ENCODE peak calls at places on chromosomes 2 and 18, in four cellular contexts. H is body of pancreas, Y is Kasumi-1, N is LoVo. O is an unnamed sample.
A peak's percentile ranks its signal among the peaks of the same experiment; 100 is the strongest.

GRCh38 chr18:23143871-23144270 is 8.6 kb downstream of the CABLES1 start:
- DNase-seq in H (no peak), Y (peak; percentile 73), N (no peak), O (peak; percentile 52)

GRCh38 chr2:7363906-7364305 is 446.7 kb downstream of the RNF144A start:
- DNase-seq in H (no peak), Y (no peak), N (no peak), O (peak; percentile 14)

GRCh38 chr2:150142561-150142960 is 344.9 kb downstream of the RND3 start:
- DNase-seq in H (no peak), Y (no peak), N (no peak), O (no peak)

GRCh38 chr2:175234153-175234552 is 52.6 kb upstream of the ATP5MC3 start:
- DNase-seq in H (no peak), Y (no peak), N (peak; percentile 31), O (peak; percentile 42)

GRCh38 chr2:113208995-113209868 is 35.5 kb downstream of the PSD4 start:
- DNase-seq in H (no peak), Y (no peak), N (peak; percentile 49), O (no peak)

GRCh38 chr2:187615364-187615763 is 61.1 kb upstream of the TFPI start:
- DNase-seq in H (no peak), Y (no peak), N (no peak), O (no peak)

GRCh38 chr18:80171190-80171872 is 62.3 kb downstream of the ADNP2 start:
- DNase-seq in H (peak; percentile 36), Y (no peak), N (no peak), O (peak; percentile 62)

GRCh38 chr2:129611456-129611855 is 368.0 kb upstream of the RAB6C start:
- DNase-seq in H (no peak), Y (no peak), N (no peak), O (no peak)

GRCh38 chr2:120605231-120605935 is 130.3 kb upstream of the GLI2 start:
- DNase-seq in H (no peak), Y (peak; percentile 72), N (no peak), O (peak; percentile 10)

GRCh38 chr2:57890462-57890861 is 156.1 kb upstream of the VRK2 start:
- DNase-seq in H (no peak), Y (no peak), N (no peak), O (no peak)

GRCh38 chr18:37294951-37295350 is 270.6 kb downstream of the CELF4 start:
- DNase-seq in H (no peak), Y (peak; percentile 2), N (no peak), O (no peak)

GRCh38 chr2:84851876-84852275 is 29.0 kb downstream of the TRABD2A start:
- DNase-seq in H (no peak), Y (no peak), N (no peak), O (no peak)

GRCh38 chr2:100252811-100253698 is 69.2 kb downstream of the LONRF2 start:
- DNase-seq in H (no peak), Y (no peak), N (no peak), O (no peak)

GRCh38 chr2:174482854-174483253 is 4.0 kb downstream of the GPR155 start:
- DNase-seq in H (no peak), Y (no peak), N (no peak), O (no peak)

GRCh38 chr2:11701831-11702301 is 31.9 kb upstream of the NTSR2 start:
- DNase-seq in H (no peak), Y (peak; percentile 95), N (no peak), O (peak; percentile 91)

GRCh38 chr18:12262748-12263147 is 8.6 kb downstream of the CIDEA start:
- DNase-seq in H (no peak), Y (no peak), N (no peak), O (no peak)

O was measured in KBM-7.